ENCODE peak calls at places on chromosomes 1 and 21, in six cellular contexts. One of them, this sample, is unnamed.

GRCh38 chr21:43719748-43720538 is 1.0 kb downstream of the PDXK start:
- DNase-seq in heart right ventricle: no peak
- DNase-seq in HL-60: no peak
- DNase-seq in dorsolateral prefrontal cortex: no peak
- DNase-seq in WERI-Rb-1: no peak
- DNase-seq in cardiac muscle cell: no peak
- DNase-seq in this sample: no peak

GRCh38 chr1:1433804-1434130 is 1.7 kb upstream of the VWA1 start:
- DNase-seq in heart right ventricle: no peak
- DNase-seq in HL-60: no peak
- DNase-seq in dorsolateral prefrontal cortex: no peak
- DNase-seq in WERI-Rb-1: no peak
- DNase-seq in cardiac muscle cell: no peak
- DNase-seq in this sample: no peak

GRCh38 chr1:30041741-30042437 is 681.5 kb downstream of the MATN1 start:
- DNase-seq in heart right ventricle: no peak
- DNase-seq in HL-60: no peak
- DNase-seq in dorsolateral prefrontal cortex: no peak
- DNase-seq in WERI-Rb-1: no peak
- DNase-seq in cardiac muscle cell: no peak
- DNase-seq in this sample: no peak

GRCh38 chr21:45371092-45371491 is 33.9 kb upstream of the COL18A1 start:
- DNase-seq in heart right ventricle: peak
- DNase-seq in HL-60: no peak
- DNase-seq in dorsolateral prefrontal cortex: no peak
- DNase-seq in WERI-Rb-1: no peak
- DNase-seq in cardiac muscle cell: no peak
- DNase-seq in this sample: no peak

GRCh38 chr1:168728452-168729404 is at the start of gene DPT:
- DNase-seq in heart right ventricle: peak
- DNase-seq in HL-60: no peak
- DNase-seq in dorsolateral prefrontal cortex: no peak
- DNase-seq in WERI-Rb-1: no peak
- DNase-seq in cardiac muscle cell: no peak
- DNase-seq in this sample: no peak

GRCh38 chr1:197156692-197157091 is 10.2 kb upstream of the ASPM start:
- DNase-seq in heart right ventricle: no peak
- DNase-seq in HL-60: no peak
- DNase-seq in dorsolateral prefrontal cortex: no peak
- DNase-seq in WERI-Rb-1: no peak
- DNase-seq in cardiac muscle cell: no peak
- DNase-seq in this sample: no peak

GRCh38 chr1:180580237-180580636 is 21.5 kb downstream of the OVAAL start:
- DNase-seq in heart right ventricle: no peak
- DNase-seq in HL-60: no peak
- DNase-seq in dorsolateral prefrontal cortex: no peak
- DNase-seq in WERI-Rb-1: no peak
- DNase-seq in cardiac muscle cell: no peak
- DNase-seq in this sample: no peak

GRCh38 chr1:98766241-98766640 is 104.7 kb downstream of the SNX7 start:
- DNase-seq in heart right ventricle: no peak
- DNase-seq in HL-60: peak
- DNase-seq in dorsolateral prefrontal cortex: no peak
- DNase-seq in WERI-Rb-1: no peak
- DNase-seq in cardiac muscle cell: no peak
- DNase-seq in this sample: no peak

GRCh38 chr1:119594386-119594785 is 53.7 kb downstream of the ZNF697 start:
- DNase-seq in heart right ventricle: no peak
- DNase-seq in HL-60: no peak
- DNase-seq in dorsolateral prefrontal cortex: no peak
- DNase-seq in WERI-Rb-1: no peak
- DNase-seq in cardiac muscle cell: no peak
- DNase-seq in this sample: no peak

GRCh38 chr1:196723325-196724185 is 51.1 kb upstream of the CFHR3 start:
- DNase-seq in heart right ventricle: no peak
- DNase-seq in HL-60: peak
- DNase-seq in dorsolateral prefrontal cortex: peak
- DNase-seq in WERI-Rb-1: peak
- DNase-seq in cardiac muscle cell: peak
- DNase-seq in this sample: no peak

GRCh38 chr1:201732351-201732750 is 96.6 kb upstream of the IPO9 start:
- DNase-seq in heart right ventricle: no peak
- DNase-seq in HL-60: no peak
- DNase-seq in dorsolateral prefrontal cortex: no peak
- DNase-seq in WERI-Rb-1: no peak
- DNase-seq in cardiac muscle cell: peak
- DNase-seq in this sample: no peak

GRCh38 chr1:230797376-230798186 is 50.4 kb downstream of the CAPN9 start:
- DNase-seq in heart right ventricle: peak
- DNase-seq in HL-60: no peak
- DNase-seq in dorsolateral prefrontal cortex: peak
- DNase-seq in WERI-Rb-1: peak
- DNase-seq in cardiac muscle cell: peak
- DNase-seq in this sample: no peak

DNA sequence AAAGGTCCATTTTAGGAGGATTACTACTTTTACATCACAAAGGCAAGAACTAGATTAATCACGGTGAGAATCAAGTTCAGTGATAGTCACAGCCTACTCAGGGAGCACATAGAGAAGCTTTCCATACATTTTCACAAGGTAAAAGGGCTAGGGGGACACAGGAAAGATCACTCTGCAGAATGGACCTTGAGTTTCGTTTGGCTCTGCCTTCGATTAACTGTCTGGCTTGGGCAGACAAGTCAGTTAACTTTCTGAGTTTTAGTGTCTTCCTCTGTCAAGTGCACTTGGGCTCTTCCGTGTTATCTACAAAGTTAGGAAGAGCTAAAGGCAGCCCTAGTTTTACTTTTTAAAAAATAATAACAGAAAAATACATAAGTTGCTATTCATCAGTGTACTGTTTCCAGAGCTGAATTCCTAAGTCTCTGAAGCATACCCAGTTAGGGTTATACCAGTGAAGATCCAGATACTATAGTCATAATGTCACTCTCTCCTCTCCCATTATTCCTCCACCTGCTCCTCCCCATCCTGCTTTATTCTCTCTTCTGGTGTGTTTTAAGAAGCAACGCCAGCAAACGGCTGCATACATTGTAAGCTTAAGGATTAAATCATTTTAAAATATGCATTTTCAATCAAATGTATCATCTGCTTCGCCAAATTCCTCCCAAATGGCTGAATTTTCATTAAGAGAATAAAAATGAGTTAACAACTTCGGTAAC is 1.7 kb downstream of the CEP170 start:
- DNase-seq in heart right ventricle: no peak
- DNase-seq in HL-60: no peak
- DNase-seq in dorsolateral prefrontal cortex: no peak
- DNase-seq in WERI-Rb-1: no peak
- DNase-seq in cardiac muscle cell: no peak
- DNase-seq in this sample: no peak
- H3K27ac ChIP-seq in heart right ventricle: peak
- H3K27ac ChIP-seq in HL-60: peak
- H3K27ac ChIP-seq in dorsolateral prefrontal cortex: peak
- H3K27ac ChIP-seq in WERI-Rb-1: peak
- H3K27ac ChIP-seq in cardiac muscle cell: peak
- H3K27ac ChIP-seq in this sample: peak

GRCh38 chr1:212594640-212595039 is 13.9 kb upstream of the ATF3 start:
- DNase-seq in heart right ventricle: no peak
- DNase-seq in HL-60: no peak
- DNase-seq in dorsolateral prefrontal cortex: no peak
- DNase-seq in WERI-Rb-1: no peak
- DNase-seq in cardiac muscle cell: no peak
- DNase-seq in this sample: no peak

GRCh38 chr1:212591922-212592321 is 16.6 kb upstream of the ATF3 start:
- DNase-seq in heart right ventricle: no peak
- DNase-seq in HL-60: no peak
- DNase-seq in dorsolateral prefrontal cortex: no peak
- DNase-seq in WERI-Rb-1: no peak
- DNase-seq in cardiac muscle cell: no peak
- DNase-seq in this sample: no peak

GRCh38 chr1:212595229-212595628 is 13.3 kb upstream of the ATF3 start:
- DNase-seq in heart right ventricle: no peak
- DNase-seq in HL-60: no peak
- DNase-seq in dorsolateral prefrontal cortex: no peak
- DNase-seq in WERI-Rb-1: no peak
- DNase-seq in cardiac muscle cell: no peak
- DNase-seq in this sample: no peak

GRCh38 chr1:212595787-212596714 is 12.5 kb upstream of the ATF3 start:
- DNase-seq in heart right ventricle: no peak
- DNase-seq in HL-60: no peak
- DNase-seq in dorsolateral prefrontal cortex: no peak
- DNase-seq in WERI-Rb-1: no peak
- DNase-seq in cardiac muscle cell: no peak
- DNase-seq in this sample: no peak

GRCh38 chr1:212593696-212594335 is 14.7 kb upstream of the ATF3 start:
- DNase-seq in heart right ventricle: no peak
- DNase-seq in HL-60: no peak
- DNase-seq in dorsolateral prefrontal cortex: no peak
- DNase-seq in WERI-Rb-1: no peak
- DNase-seq in cardiac muscle cell: no peak
- DNase-seq in this sample: no peak
- TF ChIP-seq CTCF in heart right ventricle: no peak
- TF ChIP-seq CTCF in HL-60: no peak
- TF ChIP-seq CTCF in dorsolateral prefrontal cortex: no peak
- TF ChIP-seq CTCF in WERI-Rb-1: no peak
- TF ChIP-seq CTCF in cardiac muscle cell: no peak
- TF ChIP-seq CTCF in this sample: no peak

GRCh38 chr1:226736908-226737818 is 1.9 kb downstream of the ITPKB start:
- DNase-seq in heart right ventricle: peak
- DNase-seq in HL-60: peak
- DNase-seq in dorsolateral prefrontal cortex: peak
- DNase-seq in WERI-Rb-1: peak
- DNase-seq in cardiac muscle cell: peak
- DNase-seq in this sample: peak
- H3K27ac ChIP-seq in heart right ventricle: peak
- H3K27ac ChIP-seq in HL-60: peak
- H3K27ac ChIP-seq in dorsolateral prefrontal cortex: peak
- H3K27ac ChIP-seq in WERI-Rb-1: no peak
- H3K27ac ChIP-seq in cardiac muscle cell: no peak
- H3K27ac ChIP-seq in this sample: peak

DNA sequence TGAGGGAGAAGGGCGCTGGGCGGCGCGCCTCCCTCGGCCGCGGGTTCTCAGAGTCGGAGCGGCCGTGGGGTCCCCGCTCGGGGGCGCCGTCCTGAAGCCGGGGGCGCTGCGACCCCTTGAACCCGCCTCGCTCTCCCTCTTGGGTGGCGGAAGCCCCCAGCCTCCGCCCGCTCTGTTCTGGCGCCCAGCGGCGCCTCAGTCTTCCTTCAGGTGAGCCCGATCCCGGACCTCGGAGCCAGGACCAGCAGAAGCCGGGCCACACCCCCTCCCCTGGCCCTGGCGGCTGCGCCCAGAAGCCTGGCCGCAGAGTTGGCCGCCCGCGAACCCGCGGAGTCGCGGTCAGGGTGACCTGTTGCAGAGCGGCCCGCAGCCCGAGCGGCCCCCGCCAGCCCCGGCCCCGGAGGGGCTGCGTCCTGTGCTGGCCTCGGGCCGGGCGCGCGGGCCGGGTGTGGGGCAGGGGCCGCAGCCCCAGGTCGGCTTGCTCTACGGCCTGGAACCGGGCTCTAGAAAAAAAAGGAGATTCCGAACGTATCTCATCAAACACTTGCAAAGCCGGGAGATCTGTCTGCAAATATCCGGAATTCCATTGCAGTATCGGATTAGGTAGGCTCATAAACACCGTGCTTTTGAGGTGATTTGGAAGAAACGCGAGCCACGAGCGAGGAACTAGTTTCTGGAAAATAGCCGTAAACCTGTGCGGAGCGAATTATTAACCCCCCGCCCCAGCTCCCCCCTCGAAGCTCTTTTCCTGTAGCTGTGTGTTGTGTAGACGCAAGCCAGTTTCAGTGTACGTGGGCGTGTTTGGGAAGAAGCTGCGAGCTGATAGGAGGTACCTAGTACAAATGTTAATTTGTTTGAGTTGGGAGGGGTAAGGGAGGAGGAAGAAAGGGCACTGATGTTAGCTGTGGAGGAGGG is 816 bp downstream of the RALGPS2 start:
- DNase-seq in heart right ventricle: peak
- DNase-seq in HL-60: peak
- DNase-seq in dorsolateral prefrontal cortex: peak
- DNase-seq in WERI-Rb-1: peak
- DNase-seq in cardiac muscle cell: peak
- DNase-seq in this sample: peak
- TF ChIP-seq CTCF in heart right ventricle: peak
- TF ChIP-seq CTCF in HL-60: no peak
- TF ChIP-seq CTCF in dorsolateral prefrontal cortex: no peak
- TF ChIP-seq CTCF in WERI-Rb-1: peak
- TF ChIP-seq CTCF in cardiac muscle cell: no peak
- TF ChIP-seq CTCF in this sample: no peak

DNA sequence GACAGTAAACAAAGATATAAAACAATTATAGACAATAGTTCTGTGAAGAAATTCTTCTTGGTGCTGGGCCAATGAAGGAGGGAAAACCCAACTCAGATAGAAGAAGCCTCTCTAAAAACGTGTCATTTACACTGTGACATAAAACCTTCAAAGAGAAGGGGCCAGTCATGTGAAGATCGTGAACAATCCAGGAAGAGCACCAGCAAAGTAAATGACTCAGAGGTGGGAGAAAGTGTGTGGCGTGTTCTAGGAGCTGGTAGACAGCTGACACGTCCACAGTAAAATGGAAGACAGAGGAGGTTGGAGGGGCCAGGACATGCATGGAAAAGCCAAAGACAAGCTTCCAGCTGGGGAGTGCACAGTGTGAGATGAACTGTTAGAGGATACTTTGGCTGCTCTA is 143.6 kb downstream of the VAV3 start:
- DNase-seq in heart right ventricle: no peak
- DNase-seq in HL-60: no peak
- DNase-seq in dorsolateral prefrontal cortex: no peak
- DNase-seq in WERI-Rb-1: no peak
- DNase-seq in cardiac muscle cell: no peak
- DNase-seq in this sample: no peak
- H3K27ac ChIP-seq in heart right ventricle: no peak
- H3K27ac ChIP-seq in HL-60: no peak
- H3K27ac ChIP-seq in dorsolateral prefrontal cortex: no peak
- H3K27ac ChIP-seq in WERI-Rb-1: no peak
- H3K27ac ChIP-seq in cardiac muscle cell: no peak
- H3K27ac ChIP-seq in this sample: no peak

GRCh38 chr1:9792156-9793042 is 31.4 kb downstream of the CLSTN1 start:
- DNase-seq in heart right ventricle: no peak
- DNase-seq in HL-60: no peak
- DNase-seq in dorsolateral prefrontal cortex: no peak
- DNase-seq in WERI-Rb-1: no peak
- DNase-seq in cardiac muscle cell: peak
- DNase-seq in this sample: no peak
- TF ChIP-seq CTCF in heart right ventricle: no peak
- TF ChIP-seq CTCF in HL-60: no peak
- TF ChIP-seq CTCF in dorsolateral prefrontal cortex: no peak
- TF ChIP-seq CTCF in WERI-Rb-1: peak
- TF ChIP-seq CTCF in cardiac muscle cell: no peak
- TF ChIP-seq CTCF in this sample: no peak

GRCh38 chr1:204065174-204065985 is 7.5 kb upstream of the SOX13 start:
- DNase-seq in heart right ventricle: peak
- DNase-seq in HL-60: no peak
- DNase-seq in dorsolateral prefrontal cortex: no peak
- DNase-seq in WERI-Rb-1: no peak
- DNase-seq in cardiac muscle cell: no peak
- DNase-seq in this sample: no peak
- H3K27ac ChIP-seq in heart right ventricle: peak
- H3K27ac ChIP-seq in HL-60: no peak
- H3K27ac ChIP-seq in dorsolateral prefrontal cortex: peak
- H3K27ac ChIP-seq in WERI-Rb-1: no peak
- H3K27ac ChIP-seq in cardiac muscle cell: no peak
- H3K27ac ChIP-seq in this sample: no peak

GRCh38 chr1:7199077-7199779 is 414.0 kb downstream of the CAMTA1 start:
- DNase-seq in heart right ventricle: no peak
- DNase-seq in HL-60: no peak
- DNase-seq in dorsolateral prefrontal cortex: peak
- DNase-seq in WERI-Rb-1: no peak
- DNase-seq in cardiac muscle cell: no peak
- DNase-seq in this sample: no peak

GRCh38 chr1:7198664-7199063 is 413.4 kb downstream of the CAMTA1 start:
- DNase-seq in heart right ventricle: no peak
- DNase-seq in HL-60: no peak
- DNase-seq in dorsolateral prefrontal cortex: no peak
- DNase-seq in WERI-Rb-1: no peak
- DNase-seq in cardiac muscle cell: no peak
- DNase-seq in this sample: no peak
- TF ChIP-seq CTCF in heart right ventricle: no peak
- TF ChIP-seq CTCF in HL-60: no peak
- TF ChIP-seq CTCF in dorsolateral prefrontal cortex: no peak
- TF ChIP-seq CTCF in WERI-Rb-1: peak
- TF ChIP-seq CTCF in cardiac muscle cell: no peak
- TF ChIP-seq CTCF in this sample: no peak

This sample was measured in CD4-positive, alpha-beta T cell.